ENCODE peak calls at places on chromosome 1, in eight cellular contexts. N is posterior vena cava; B is GM13977; R is activated CD4-positive, alpha-beta T cell treated with anti-CD3 and anti-CD28 coated beads, Interleukin-2, amount 10 ng/mL, durations not matched to agents 7 days and 5 days; W is stimulated activated CD4-positive, alpha-beta T cell treated with anti-CD3 and anti-CD28 coated beads, TNF-alpha, amount 100 ng/mL, for 4 hours; D is effector CD8-positive, alpha-beta T cell; J is bronchial epithelial cell; Z is ELR. X is an unnamed sample.

GRCh38 chr1:162056043-162056442 is 13.4 kb upstream of the NOS1AP start:
- DNase-seq in Z (peak; percentile 83), B (peak; percentile 51), J (peak; percentile 55), R (peak; percentile 51), N (peak; percentile 81), D (peak; percentile 5), W (no peak), X (peak; percentile 55)

GRCh38 chr1:87155648-87156047 is 173.0 kb upstream of the LMO4 start:
- DNase-seq in D (no peak), W (no peak), N (no peak), Z (no peak), R (no peak), B (no peak), J (no peak), X (no peak)

GRCh38 chr1:34918609-34919561 is 10.6 kb downstream of the DLGAP3 start:
- DNase-seq in N (no peak), D (no peak), J (no peak), R (no peak), W (no peak), B (peak; percentile 65), Z (no peak), X (no peak)

GRCh38 chr1:206706298-206706791 is 21.6 kb downstream of the MAPKAPK2 start:
- DNase-seq in J (no peak), N (peak; percentile 95), Z (no peak), B (no peak), R (no peak), W (no peak), D (no peak), X (no peak)

GRCh38 chr1:214378492-214378891 is 97.5 kb downstream of the SMYD2 start:
- DNase-seq in W (no peak), N (no peak), D (no peak), B (no peak), Z (peak; percentile 58), R (no peak), J (no peak), X (no peak)

GRCh38 chr1:25106981-25107642 is 125.2 kb downstream of the SYF2 start:
- DNase-seq in J (no peak), N (no peak), Z (no peak), W (no peak), B (no peak), D (no peak), R (no peak), X (no peak)

GRCh38 chr1:211511030-211511429 is 19.1 kb upstream of the RD3 start:
- DNase-seq in R (no peak), N (no peak), Z (no peak), D (no peak), W (no peak), J (no peak), B (no peak), X (no peak)

GRCh38 chr1:231626535-231626950 is at the start of gene DISC1:
- DNase-seq in R (peak; percentile 80), N (peak; percentile 95), W (peak; percentile 33), J (peak; percentile 79), D (peak; percentile 55), Z (peak; percentile 95), B (no peak), X (peak; percentile 66)

GRCh38 chr1:209672705-209673630 is 2.2 kb upstream of the G0S2 start:
- DNase-seq in N (no peak), R (peak; percentile 47), J (peak; percentile 90), Z (peak; percentile 87), B (peak; percentile 85), W (no peak), D (no peak), X (no peak)